ENCODE peak calls at places on chromosomes 4 and X, in eight cellular contexts. O, T, S, E, X, U, I and B are unnamed samples.

GRCh38 chrX:121831601-121832000 is 784.2 kb downstream of the GLUD2 start:
- DNase-seq in O (peak), T (no peak), S (no peak), E (no peak), X (no peak), U (no peak), I (no peak), B (no peak)

GRCh38 chrX:129741880-129742758 is 3.3 kb downstream of the XPNPEP2 start:
- DNase-seq in O (no peak), T (peak), S (no peak), E (no peak), X (no peak), U (no peak), I (no peak), B (peak)

GRCh38 chrX:623599-624323 is 6.8 kb upstream of the SHOX start:
- DNase-seq in O (no peak), T (no peak), S (no peak), E (no peak), X (no peak), U (no peak), I (no peak), B (no peak)

GRCh38 chr4:25656031-25656430 is 380 bp downstream of the SLC34A2 start:
- DNase-seq in O (no peak), T (no peak), S (peak), E (no peak), X (no peak), U (no peak), I (no peak), B (no peak)

GRCh38 chr4:87423313-87424031 is 1.1 kb downstream of the NUDT9 start:
- DNase-seq in O (peak), T (no peak), S (peak), E (no peak), X (no peak), U (no peak), I (no peak), B (no peak)

GRCh38 chr4:54433686-54434085 is 204.6 kb downstream of the PDGFRA start:
- DNase-seq in O (no peak), T (peak), S (no peak), E (no peak), X (no peak), U (no peak), I (no peak), B (no peak)

GRCh38 chr4:20137176-20137575 is 114.5 kb upstream of the SLIT2 start:
- DNase-seq in O (peak), T (no peak), S (no peak), E (no peak), X (no peak), U (no peak), I (no peak), B (no peak)

GRCh38 chr4:147461161-147461560 is 19.7 kb upstream of the EDNRA start:
- DNase-seq in O (peak), T (no peak), S (peak), E (no peak), X (no peak), U (no peak), I (no peak), B (no peak)

GRCh38 chr4:76762136-76763130 is 135.5 kb downstream of the SOWAHB start:
- DNase-seq in O (no peak), T (no peak), S (no peak), E (no peak), X (no peak), U (no peak), I (no peak), B (no peak)

GRCh38 chr4:67542076-67542475 is 3.2 kb downstream of the CENPC start:
- DNase-seq in O (peak), T (no peak), S (no peak), E (no peak), X (no peak), U (no peak), I (no peak), B (no peak)

GRCh38 chr4:81040175-81040659 is 9.7 kb downstream of the BMP3 start:
- DNase-seq in O (peak), T (peak), S (peak), E (peak), X (no peak), U (no peak), I (no peak), B (no peak)

GRCh38 chr4:81466841-81467671 is 4.7 kb downstream of the RASGEF1B start:
- DNase-seq in O (peak), T (peak), S (peak), E (peak), X (peak), U (peak), I (no peak), B (peak)

GRCh38 chr4:87616268-87616667 is 7.9 kb downstream of the DSPP start:
- DNase-seq in O (no peak), T (no peak), S (no peak), E (no peak), X (no peak), U (no peak), I (no peak), B (no peak)

GRCh38 chr4:147580396-147580795 is 36.8 kb upstream of the TMEM184C start:
- DNase-seq in O (peak), T (no peak), S (peak), E (no peak), X (no peak), U (no peak), I (no peak), B (no peak)

GRCh38 chrX:32455704-32456103 is 755.6 kb downstream of the DMD start:
- DNase-seq in O (no peak), T (no peak), S (no peak), E (no peak), X (no peak), U (no peak), I (no peak), B (no peak)

GRCh38 chr4:4590496-4590895 is 48.6 kb upstream of the STX18 start:
- DNase-seq in O (peak), T (no peak), S (peak), E (no peak), X (no peak), U (no peak), I (no peak), B (no peak)

GRCh38 chrX:56233682-56234081 is 1.5 kb downstream of the KLF8 start:
- DNase-seq in O (no peak), T (peak), S (peak), E (no peak), X (no peak), U (no peak), I (peak), B (no peak)

GRCh38 chr4:70996014-70996353 is 2.5 kb downstream of the DCK start:
- DNase-seq in O (no peak), T (no peak), S (no peak), E (no peak), X (peak), U (no peak), I (no peak), B (no peak)

GRCh38 chr4:124253080-124253479 is 459.5 kb downstream of the ANKRD50 start:
- DNase-seq in O (no peak), T (no peak), S (no peak), E (no peak), X (no peak), U (no peak), I (no peak), B (no peak)